ENCODE peak calls at places on chromosome 3, in nine cellular contexts. N is EH; I is neuronal stem cell; V is coronary artery; C is hypothalamus; Q is ELR; P is activated T-helper 1 cell treated with anti-CD3 and anti-CD28 coated beads, Interleukin-12 subunit alpha, Interleukin-12 subunit beta, Interleukin-2, Interleukin-4 antibody, amounts not matched to agents 30 ng/mL and 10 ng/mL and 1 ng/mL, durations not matched to agents 14 hours and 24 hours and 36 hours; J is activated naive CD4-positive, alpha-beta T cell treated with Interleukin-2 at 50 U/mL for 16 hours; A is SHP77. G is an unnamed sample.

GRCh38 chr3:77513541-77513940 is 473.6 kb downstream of the ROBO2 start:
- DNase-seq in C (no peak), J (no peak), Q (no peak), V (no peak), I (no peak), N (peak; percentile 60), P (no peak), A (no peak), G (no peak)

GRCh38 chr3:37935756-37936666 is 54.6 kb upstream of the VILL start:
- DNase-seq in C (no peak), I (peak; percentile 5), Q (peak; percentile 96), N (peak; percentile 98), V (no peak), J (no peak), A (no peak), P (no peak), G (peak; percentile 75)

GRCh38 chr3:40961104-40961857 is 238.0 kb upstream of the CTNNB1 start:
- DNase-seq in J (no peak), V (no peak), C (no peak), Q (no peak), P (no peak), A (no peak), N (no peak), I (no peak), G (no peak)

GRCh38 chr3:52346623-52347530 is 30.8 kb downstream of the DNAH1 start:
- DNase-seq in C (no peak), N (peak; percentile 81), A (no peak), V (no peak), J (no peak), I (no peak), P (no peak), Q (peak; percentile 23), G (peak; percentile 9)

GRCh38 chr3:158434412-158435038 is 136.5 kb upstream of the MLF1 start:
- DNase-seq in V (no peak), I (peak; percentile 58), C (peak; percentile 50), P (peak; percentile 6), N (peak; percentile 76), Q (peak; percentile 76), A (peak; percentile 46), J (peak; percentile 11), G (peak; percentile 65)

GRCh38 chr3:107598926-107599754 is 76.4 kb downstream of the BBX start:
- DNase-seq in C (peak; percentile 29), A (peak; percentile 37), P (peak; percentile 29), I (no peak), V (no peak), J (peak; percentile 42), Q (no peak), N (peak; percentile 52), G (peak; percentile 26)

GRCh38 chr3:140206196-140207040 is 271.4 kb downstream of the CLSTN2 start:
- DNase-seq in I (peak; percentile 44), P (no peak), C (no peak), J (no peak), V (no peak), N (peak; percentile 44), Q (peak; percentile 8), A (peak; percentile 49), G (peak; percentile 23)

GRCh38 chr3:32322311-32322710 is 69.3 kb upstream of the CMTM7 start:
- DNase-seq in I (no peak), J (no peak), V (no peak), C (no peak), Q (no peak), P (no peak), N (no peak), A (no peak), G (no peak)

GRCh38 chr3:23888617-23889228 is 28.1 kb downstream of the NKIRAS1 start:
- DNase-seq in I (no peak), P (no peak), N (peak; percentile 49), A (no peak), V (no peak), Q (peak; percentile 58), J (no peak), C (no peak), G (peak; percentile 26)

GRCh38 chr3:189267981-189268613 is 96.3 kb downstream of the TPRG1 start:
- DNase-seq in Q (peak; percentile 44), V (no peak), C (no peak), N (peak; percentile 26), P (no peak), I (no peak), J (no peak), A (no peak), G (no peak)

GRCh38 chr3:112111785-112112402 is 21.2 kb downstream of the GCSAM start:
- DNase-seq in C (no peak), V (no peak), P (peak; percentile 48), Q (peak; percentile 78), A (peak; percentile 68), I (peak; percentile 59), N (peak; percentile 68), J (peak; percentile 62), G (peak; percentile 65)

GRCh38 chr3:56919137-56919796 is 117.5 kb upstream of the ARHGEF3 start:
- DNase-seq in Q (no peak), V (no peak), A (peak; percentile 22), P (no peak), J (no peak), C (no peak), N (no peak), I (no peak), G (no peak)

GRCh38 chr3:171044828-171045793 is 18.6 kb upstream of the SLC2A2 start:
- DNase-seq in I (no peak), C (no peak), A (no peak), P (no peak), N (peak; percentile 87), V (no peak), J (no peak), Q (peak; percentile 47), G (peak; percentile 40)

GRCh38 chr3:42802876-42803799 is 1.2 kb downstream of the HIGD1A start:
- DNase-seq in J (no peak), C (peak; percentile 53), P (no peak), A (peak; percentile 53), I (peak; percentile 36), Q (peak; percentile 46), N (peak; percentile 35), V (no peak), G (no peak)

GRCh38 chr3:188664795-188665194 is 507.0 kb upstream of the TPRG1 start:
- DNase-seq in Q (peak; percentile 60), I (no peak), A (no peak), C (no peak), N (peak; percentile 25), P (no peak), V (no peak), J (no peak), G (no peak)

GRCh38 chr3:4426782-4427344 is 40.2 kb downstream of the SUMF1 start:
- DNase-seq in I (no peak), Q (peak; percentile 85), A (peak; percentile 49), V (no peak), C (no peak), N (peak; percentile 82), P (no peak), J (no peak), G (peak; percentile 81)

GRCh38 chr3:16452265-16452664 is 61.2 kb downstream of the RFTN1 start:
- DNase-seq in Q (peak; percentile 83), A (peak; percentile 21), J (no peak), V (no peak), N (peak; percentile 73), C (no peak), P (no peak), I (no peak), G (peak; percentile 37)

GRCh38 chr3:32391643-32392529 is at the start of gene CMTM7:
- DNase-seq in A (no peak), I (peak; percentile 43), V (peak; percentile 83), J (peak; percentile 65), Q (peak; percentile 78), C (peak; percentile 14), N (peak; percentile 77), P (peak; percentile 66), G (no peak)

GRCh38 chr3:184716652-184717607 is 5.1 kb upstream of the MAGEF1 start:
- DNase-seq in V (no peak), I (peak; percentile 80), Q (peak; percentile 47), N (peak; percentile 59), P (no peak), J (no peak), C (peak; percentile 70), A (peak; percentile 27), G (peak; percentile 39)

GRCh38 chr3:65030847-65031463 is 343.2 kb upstream of the ADAMTS9 start:
- DNase-seq in I (no peak), P (no peak), Q (peak; percentile 33), V (no peak), N (peak; percentile 84), C (no peak), A (no peak), J (no peak), G (no peak)

GRCh38 chr3:155178810-155179424 is 98.8 kb downstream of the MME start:
- DNase-seq in V (no peak), N (no peak), J (no peak), A (no peak), C (no peak), I (no peak), P (no peak), Q (no peak), G (no peak)

GRCh38 chr3:125140817-125141595 is 71.5 kb downstream of the SLC12A8 start:
- DNase-seq in V (peak; percentile 73), I (no peak), Q (no peak), A (no peak), C (no peak), P (no peak), N (peak; percentile 40), J (no peak), G (no peak)

GRCh38 chr3:23272820-23273219 is 69.7 kb downstream of the UBE2E2 start:
- DNase-seq in P (no peak), J (no peak), Q (no peak), A (no peak), C (no peak), N (no peak), I (no peak), V (no peak), G (no peak)

GRCh38 chr3:69182588-69183299 is 60.3 kb upstream of the LMOD3 start:
- DNase-seq in A (no peak), P (no peak), C (no peak), Q (peak; percentile 89), J (no peak), V (no peak), I (no peak), N (peak; percentile 91), G (no peak)

GRCh38 chr3:193787496-193787870 is 194.5 kb downstream of the OPA1 start:
- DNase-seq in Q (no peak), J (no peak), I (no peak), A (no peak), P (no peak), N (no peak), C (no peak), V (no peak), G (no peak)

GRCh38 chr3:24339266-24339825 is 155.3 kb downstream of the THRB start:
- DNase-seq in C (no peak), A (no peak), Q (no peak), J (no peak), P (no peak), N (no peak), I (no peak), V (no peak), G (no peak)

GRCh38 chr3:14290631-14291385 is 111.6 kb upstream of the SLC6A6 start:
- DNase-seq in N (peak; percentile 51), A (no peak), I (no peak), Q (no peak), J (no peak), C (no peak), V (no peak), P (no peak), G (no peak)

GRCh38 chr3:125511420-125512094 is 8.4 kb downstream of the SNX4 start:
- DNase-seq in P (no peak), I (no peak), A (no peak), N (peak; percentile 40), C (no peak), J (no peak), Q (no peak), V (no peak), G (no peak)

GRCh38 chr3:13619661-13620230 is 70.8 kb downstream of the FBLN2 start:
- DNase-seq in C (no peak), J (no peak), P (no peak), Q (no peak), N (no peak), I (no peak), A (no peak), V (no peak), G (no peak)

GRCh38 chr3:134352031-134352671 is 22.1 kb downstream of the AMOTL2 start:
- DNase-seq in I (no peak), A (no peak), C (no peak), P (no peak), Q (no peak), N (peak; percentile 52), J (no peak), V (no peak), G (no peak)

GRCh38 chr3:195703776-195704175 is 17.0 kb upstream of the MUC20 start:
- DNase-seq in I (no peak), A (no peak), C (no peak), N (no peak), P (no peak), V (no peak), J (no peak), Q (no peak), G (no peak)